ENCODE peak calls at places on chromosomes 6 and 20, in five cellular contexts. One of them, this sample, is unnamed. For H3K36me3, the result is how much of the 10 kb centered on the place peaks cover.

GRCh38 chr6:11763460-11764249 is 14.9 kb downstream of the ADTRP start:
- DNase-seq in mesenchymal stem cell: no peak
- DNase-seq in breast epithelium: no peak
- DNase-seq in mesendoderm: no peak
- DNase-seq in brain microvascular endothelial cell: no peak
- DNase-seq in this sample: no peak

GRCh38 chr20:47360207-47360488 is 3.6 kb upstream of the ZMYND8 start:
- DNase-seq in mesendoderm: no peak
- DNase-seq in breast epithelium: peak
- DNase-seq in brain microvascular endothelial cell: no peak
- DNase-seq in mesenchymal stem cell: peak
- DNase-seq in this sample: no peak

GRCh38 chr6:167956983-167957492 is 40.4 kb upstream of the KIF25 start:
- DNase-seq in breast epithelium: no peak
- DNase-seq in mesendoderm: no peak
- DNase-seq in brain microvascular endothelial cell: peak
- DNase-seq in mesenchymal stem cell: peak
- DNase-seq in this sample: no peak

GRCh38 chr6:167898673-167899311 is 72.1 kb downstream of the AFDN start:
- DNase-seq in mesendoderm: peak
- DNase-seq in breast epithelium: no peak
- DNase-seq in brain microvascular endothelial cell: no peak
- DNase-seq in mesenchymal stem cell: peak
- DNase-seq in this sample: no peak

GRCh38 chr6:120005292-120005976 is 655.9 kb upstream of the MAN1A1 start:
- DNase-seq in breast epithelium: no peak
- DNase-seq in brain microvascular endothelial cell: no peak
- DNase-seq in mesendoderm: no peak
- DNase-seq in mesenchymal stem cell: no peak
- DNase-seq in this sample: no peak

GRCh38 chr6:112881027-112881426 is 533.9 kb downstream of the RFPL4B start:
- DNase-seq in mesendoderm: no peak
- DNase-seq in brain microvascular endothelial cell: peak
- DNase-seq in breast epithelium: no peak
- DNase-seq in mesenchymal stem cell: peak
- DNase-seq in this sample: no peak

GRCh38 chr6:21309791-21310190 is 283.8 kb upstream of the SOX4 start:
- DNase-seq in mesendoderm: no peak
- DNase-seq in brain microvascular endothelial cell: no peak
- DNase-seq in breast epithelium: no peak
- DNase-seq in mesenchymal stem cell: no peak
- DNase-seq in this sample: no peak

GRCh38 chr20:3115190-3116107 is 30.9 kb upstream of the AVP start:
- DNase-seq in brain microvascular endothelial cell: peak
- DNase-seq in mesendoderm: peak
- DNase-seq in breast epithelium: no peak
- DNase-seq in mesenchymal stem cell: peak
- DNase-seq in this sample: peak

GRCh38 chr20:4901031-4901818 is 100.1 kb downstream of the SLC23A2 start:
- DNase-seq in mesendoderm: no peak
- DNase-seq in brain microvascular endothelial cell: no peak
- DNase-seq in breast epithelium: no peak
- DNase-seq in mesenchymal stem cell: no peak
- DNase-seq in this sample: no peak

GRCh38 chr20:20864346-20865096 is 152.1 kb upstream of the RALGAPA2 start:
- DNase-seq in mesenchymal stem cell: no peak
- DNase-seq in mesendoderm: peak
- DNase-seq in breast epithelium: no peak
- DNase-seq in brain microvascular endothelial cell: no peak
- DNase-seq in this sample: peak

GRCh38 chr6:29748391-29749352 is 25.4 kb downstream of the HLA-F start:
- DNase-seq in breast epithelium: peak
- DNase-seq in mesenchymal stem cell: peak
- DNase-seq in mesendoderm: peak
- DNase-seq in brain microvascular endothelial cell: peak
- DNase-seq in this sample: peak

GRCh38 chr6:10268661-10269060 is 146.2 kb downstream of the TFAP2A start:
- DNase-seq in brain microvascular endothelial cell: no peak
- DNase-seq in breast epithelium: no peak
- DNase-seq in mesenchymal stem cell: no peak
- DNase-seq in mesendoderm: no peak
- DNase-seq in this sample: no peak

GRCh38 chr6:10271982-10272381 is 142.9 kb downstream of the TFAP2A start:
- DNase-seq in breast epithelium: no peak
- DNase-seq in mesendoderm: no peak
- DNase-seq in mesenchymal stem cell: no peak
- DNase-seq in brain microvascular endothelial cell: no peak
- DNase-seq in this sample: no peak

GRCh38 chr6:10268111-10268510 is 146.8 kb downstream of the TFAP2A start:
- DNase-seq in mesenchymal stem cell: no peak
- DNase-seq in mesendoderm: no peak
- DNase-seq in brain microvascular endothelial cell: no peak
- DNase-seq in breast epithelium: no peak
- DNase-seq in this sample: peak

GRCh38 chr6:10272591-10272990 is 142.3 kb downstream of the TFAP2A start:
- DNase-seq in mesenchymal stem cell: no peak
- DNase-seq in mesendoderm: no peak
- DNase-seq in breast epithelium: no peak
- DNase-seq in brain microvascular endothelial cell: no peak
- DNase-seq in this sample: no peak

DNA sequence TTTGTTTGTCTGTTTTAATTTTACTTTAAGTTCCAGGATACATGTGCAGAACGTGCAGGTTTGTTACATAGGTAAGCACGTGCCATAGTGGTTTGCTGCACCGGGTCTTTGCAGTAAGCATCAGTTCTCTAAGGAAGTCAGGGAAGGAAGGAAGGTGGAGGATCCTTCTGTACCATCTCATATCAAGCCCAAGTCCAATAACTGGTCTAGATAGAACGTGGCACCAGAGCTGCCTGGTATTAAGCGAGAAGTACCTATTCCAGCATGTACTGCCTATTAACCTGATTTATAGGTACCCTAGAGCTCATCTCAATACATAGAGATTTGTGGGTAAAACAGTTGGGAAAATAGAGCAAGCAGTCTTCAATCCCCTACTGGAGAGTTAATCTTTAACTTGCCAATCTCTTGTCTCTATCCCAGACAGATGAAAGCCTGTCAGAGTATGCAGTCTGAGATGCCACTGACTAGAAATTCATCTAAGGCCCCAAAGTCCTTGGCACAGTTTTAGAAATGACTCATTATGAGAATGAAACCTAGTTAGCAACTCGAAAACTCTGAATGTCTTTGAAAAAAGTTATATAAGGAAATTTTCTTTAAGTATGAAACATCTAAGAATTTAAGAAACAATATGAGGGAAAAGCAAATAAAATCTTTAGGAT is 144.9 kb downstream of the TFAP2A start:
- DNase-seq in mesenchymal stem cell: no peak
- DNase-seq in mesendoderm: no peak
- DNase-seq in brain microvascular endothelial cell: no peak
- DNase-seq in breast epithelium: no peak
- DNase-seq in this sample: no peak
- H3K4me3 ChIP-seq in mesenchymal stem cell: no peak
- H3K4me3 ChIP-seq in mesendoderm: no peak
- H3K4me3 ChIP-seq in brain microvascular endothelial cell: no peak
- H3K4me3 ChIP-seq in breast epithelium: no peak
- H3K4me3 ChIP-seq in this sample: no peak

DNA sequence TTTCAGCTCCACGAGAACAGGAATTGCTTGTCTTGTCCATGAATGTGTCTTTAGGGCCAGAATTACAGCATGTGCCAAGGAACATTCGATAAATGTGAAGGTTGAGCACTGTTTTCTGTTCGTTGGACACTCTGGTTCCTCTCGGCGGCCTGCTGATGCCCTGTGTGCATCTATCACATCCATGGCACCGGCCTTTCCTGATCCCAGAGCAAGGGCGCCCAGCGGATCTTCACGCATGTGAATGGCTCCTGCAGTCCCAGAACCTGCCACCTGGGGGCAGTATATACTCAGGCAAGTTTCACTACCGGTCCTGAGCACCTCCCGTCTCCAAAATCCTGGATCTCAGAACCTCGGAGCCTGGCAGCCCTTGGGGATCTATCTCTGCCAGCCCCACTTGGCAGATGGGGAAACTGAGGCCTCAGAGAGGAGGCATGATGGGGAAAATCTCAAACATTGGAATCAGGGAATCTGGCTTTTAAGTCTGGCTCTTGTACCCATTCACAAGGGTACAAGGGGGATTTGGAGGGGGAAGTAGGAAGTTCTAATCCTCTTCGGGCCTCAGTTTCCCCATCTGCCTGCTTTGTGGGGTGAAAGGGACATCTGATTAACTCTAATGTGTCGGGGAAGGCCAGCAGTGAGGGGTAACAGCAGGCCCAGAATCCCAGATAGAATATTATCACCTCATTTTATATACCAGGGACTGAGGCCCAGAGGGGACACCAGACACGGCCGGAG is 4.3 kb upstream of the CEBPB start:
- DNase-seq in breast epithelium: peak
- DNase-seq in brain microvascular endothelial cell: peak
- DNase-seq in mesendoderm: peak
- DNase-seq in mesenchymal stem cell: peak
- DNase-seq in this sample: peak
- H3K36me3 ChIP-seq in breast epithelium: under half
- H3K36me3 ChIP-seq in brain microvascular endothelial cell: under half
- H3K36me3 ChIP-seq in mesendoderm: under half
- H3K36me3 ChIP-seq in mesenchymal stem cell: under half
- H3K36me3 ChIP-seq in this sample: under half

DNA sequence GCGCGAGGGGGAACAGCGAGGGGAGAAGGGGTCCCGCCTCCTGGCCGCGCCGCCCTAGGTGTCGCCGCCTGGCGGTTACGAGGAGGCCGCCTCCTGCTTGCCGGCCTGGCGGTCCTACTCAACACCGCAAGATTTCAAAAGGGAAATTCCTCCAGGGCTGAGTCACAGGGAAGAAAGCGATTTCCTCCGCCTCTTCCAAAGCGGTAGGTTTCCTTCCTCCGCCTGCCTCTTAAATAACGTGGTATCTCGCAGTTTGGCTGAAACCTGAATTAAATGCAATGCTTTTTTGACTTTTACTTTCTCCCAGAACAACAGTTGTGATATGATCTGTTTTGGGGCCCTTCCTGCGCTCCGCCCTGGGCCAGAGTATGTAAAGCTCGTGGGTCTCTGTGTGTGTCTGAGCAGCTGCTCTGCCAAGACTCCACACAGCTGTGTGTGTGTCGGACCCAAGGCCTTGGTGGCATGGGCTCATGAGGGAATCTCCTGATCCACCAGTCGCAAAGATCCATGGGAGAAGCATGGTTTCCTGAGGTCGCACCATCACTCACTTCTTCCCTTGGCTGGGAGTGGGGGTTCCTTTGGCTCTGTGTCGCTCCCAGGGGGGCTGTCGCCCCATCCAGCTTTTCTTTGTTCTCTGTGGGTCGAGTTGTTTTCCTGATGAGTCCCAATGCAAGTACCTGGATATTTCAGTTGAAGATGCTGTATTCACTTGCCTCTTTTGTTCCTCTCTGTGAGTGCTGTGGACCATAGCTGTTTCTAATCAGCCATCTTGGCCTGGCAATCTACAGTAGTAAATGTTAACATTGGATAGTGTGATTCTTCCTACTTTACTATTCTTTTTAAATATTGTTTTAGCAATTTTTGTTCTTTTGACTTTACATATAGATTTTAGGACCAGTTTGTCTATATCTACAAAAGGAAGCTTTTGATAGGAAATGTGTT is 31.6 kb upstream of the NOTCH4 start:
- DNase-seq in breast epithelium: peak
- DNase-seq in brain microvascular endothelial cell: peak
- DNase-seq in mesendoderm: peak
- DNase-seq in mesenchymal stem cell: peak
- DNase-seq in this sample: peak
- H3K4me3 ChIP-seq in breast epithelium: peak
- H3K4me3 ChIP-seq in brain microvascular endothelial cell: peak
- H3K4me3 ChIP-seq in mesendoderm: peak
- H3K4me3 ChIP-seq in mesenchymal stem cell: peak
- H3K4me3 ChIP-seq in this sample: peak

GRCh38 chr6:79072640-79073181 is 5.3 kb downstream of the PHIP start:
- DNase-seq in mesendoderm: no peak
- DNase-seq in brain microvascular endothelial cell: no peak
- DNase-seq in mesenchymal stem cell: no peak
- DNase-seq in breast epithelium: no peak
- DNase-seq in this sample: no peak
- H3K36me3 ChIP-seq in mesendoderm: under half
- H3K36me3 ChIP-seq in brain microvascular endothelial cell: under half
- H3K36me3 ChIP-seq in mesenchymal stem cell: under half
- H3K36me3 ChIP-seq in breast epithelium: under half
- H3K36me3 ChIP-seq in this sample: under half

GRCh38 chr6:144093658-144094057 is 1.7 kb downstream of the SF3B5 start:
- DNase-seq in brain microvascular endothelial cell: no peak
- DNase-seq in mesendoderm: no peak
- DNase-seq in mesenchymal stem cell: no peak
- DNase-seq in breast epithelium: no peak
- DNase-seq in this sample: no peak
- H3K4me3 ChIP-seq in brain microvascular endothelial cell: no peak
- H3K4me3 ChIP-seq in mesendoderm: no peak
- H3K4me3 ChIP-seq in mesenchymal stem cell: no peak
- H3K4me3 ChIP-seq in breast epithelium: no peak
- H3K4me3 ChIP-seq in this sample: no peak

GRCh38 chr20:62653951-62654685 is 11.8 kb downstream of the SLCO4A1 start:
- DNase-seq in mesenchymal stem cell: no peak
- DNase-seq in breast epithelium: no peak
- DNase-seq in brain microvascular endothelial cell: no peak
- DNase-seq in mesendoderm: no peak
- DNase-seq in this sample: no peak
- H3K36me3 ChIP-seq in mesenchymal stem cell: half or more
- H3K36me3 ChIP-seq in breast epithelium: under half
- H3K36me3 ChIP-seq in brain microvascular endothelial cell: under half
- H3K36me3 ChIP-seq in mesendoderm: under half
- H3K36me3 ChIP-seq in this sample: under half

DNA sequence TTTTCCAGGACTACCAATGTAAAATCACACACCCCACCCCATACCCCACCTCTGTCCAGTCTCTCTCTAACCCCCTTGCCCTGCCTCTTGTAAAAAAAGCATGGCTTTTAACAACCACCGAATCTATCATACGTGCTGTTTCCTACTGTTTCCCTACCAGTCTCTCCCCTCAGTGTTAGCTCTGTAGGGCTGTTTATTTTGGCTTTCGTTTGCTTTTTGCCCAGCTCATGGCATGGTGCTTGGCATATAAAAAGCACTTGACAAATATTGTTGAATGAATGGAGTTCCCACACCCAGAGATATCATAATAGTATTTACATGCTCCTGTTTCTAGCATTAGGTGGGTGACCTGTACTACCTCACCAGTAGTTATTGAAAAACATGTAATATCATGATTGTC is 148.2 kb downstream of the OPRM1 start:
- DNase-seq in brain microvascular endothelial cell: no peak
- DNase-seq in mesenchymal stem cell: no peak
- DNase-seq in breast epithelium: no peak
- DNase-seq in mesendoderm: no peak
- DNase-seq in this sample: no peak
- H3K4me3 ChIP-seq in brain microvascular endothelial cell: no peak
- H3K4me3 ChIP-seq in mesenchymal stem cell: no peak
- H3K4me3 ChIP-seq in breast epithelium: no peak
- H3K4me3 ChIP-seq in mesendoderm: no peak
- H3K4me3 ChIP-seq in this sample: no peak

GRCh38 chr6:51167468-51167867 is 348.8 kb downstream of the TFAP2B start:
- DNase-seq in mesendoderm: peak
- DNase-seq in mesenchymal stem cell: no peak
- DNase-seq in brain microvascular endothelial cell: no peak
- DNase-seq in breast epithelium: no peak
- DNase-seq in this sample: no peak
- H3K36me3 ChIP-seq in mesendoderm: under half
- H3K36me3 ChIP-seq in mesenchymal stem cell: under half
- H3K36me3 ChIP-seq in brain microvascular endothelial cell: under half
- H3K36me3 ChIP-seq in breast epithelium: under half
- H3K36me3 ChIP-seq in this sample: under half